ENCODE peak calls at places on chromosomes 16 and 17, in six cellular contexts. One of them, this sample, is unnamed.

GRCh38 chr17:35766903-35767510 is 6.3 kb downstream of the C17orf50 start:
- DNase-seq in GM12878: no peak
- DNase-seq in K562: peak
- DNase-seq in HepG2: no peak
- DNase-seq in WTC11: no peak
- DNase-seq in HCT116: no peak
- DNase-seq in this sample: no peak

GRCh38 chr17:54754560-54754959 is 146.1 kb upstream of the TOM1L1 start:
- DNase-seq in HepG2: peak
- DNase-seq in HCT116: peak
- DNase-seq in GM12878: no peak
- DNase-seq in K562: peak
- DNase-seq in WTC11: peak
- DNase-seq in this sample: peak

GRCh38 chr16:5349661-5350060 is 252.1 kb upstream of the EEF2KMT start:
- DNase-seq in HepG2: no peak
- DNase-seq in K562: no peak
- DNase-seq in WTC11: peak
- DNase-seq in GM12878: no peak
- DNase-seq in HCT116: no peak
- DNase-seq in this sample: no peak

GRCh38 chr17:19309701-19310100 is 52.8 kb downstream of the B9D1 start:
- DNase-seq in K562: no peak
- DNase-seq in WTC11: no peak
- DNase-seq in GM12878: no peak
- DNase-seq in HCT116: no peak
- DNase-seq in HepG2: no peak
- DNase-seq in this sample: no peak

GRCh38 chr17:79678091-79678731 is 52.5 kb upstream of the ENPP7 start:
- DNase-seq in HepG2: no peak
- DNase-seq in GM12878: no peak
- DNase-seq in WTC11: no peak
- DNase-seq in K562: no peak
- DNase-seq in HCT116: no peak
- DNase-seq in this sample: no peak

GRCh38 chr17:68381076-68381900 is 76.0 kb downstream of the WIPI1 start:
- DNase-seq in HCT116: peak
- DNase-seq in WTC11: no peak
- DNase-seq in GM12878: no peak
- DNase-seq in K562: no peak
- DNase-seq in HepG2: no peak
- DNase-seq in this sample: no peak

GRCh38 chr16:1615761-1616160 is 3.6 kb downstream of the CRAMP1 start:
- DNase-seq in HepG2: no peak
- DNase-seq in GM12878: no peak
- DNase-seq in HCT116: no peak
- DNase-seq in K562: no peak
- DNase-seq in WTC11: no peak
- DNase-seq in this sample: no peak

GRCh38 chr16:77276686-77277085 is 77.5 kb downstream of the SYCE1L start:
- DNase-seq in K562: no peak
- DNase-seq in HCT116: no peak
- DNase-seq in GM12878: no peak
- DNase-seq in WTC11: no peak
- DNase-seq in HepG2: no peak
- DNase-seq in this sample: no peak

GRCh38 chr17:50440838-50441829 is 15.1 kb downstream of the ACSF2 start:
- DNase-seq in HepG2: no peak
- DNase-seq in WTC11: no peak
- DNase-seq in HCT116: no peak
- DNase-seq in GM12878: no peak
- DNase-seq in K562: no peak
- DNase-seq in this sample: no peak

GRCh38 chr17:17692353-17693252 is 11.3 kb downstream of the RAI1 start:
- DNase-seq in WTC11: no peak
- DNase-seq in K562: no peak
- DNase-seq in GM12878: no peak
- DNase-seq in HCT116: no peak
- DNase-seq in HepG2: peak
- DNase-seq in this sample: no peak

GRCh38 chr17:32877164-32877764 is 340 bp upstream of the MYO1D start:
- DNase-seq in HCT116: peak
- DNase-seq in WTC11: peak
- DNase-seq in HepG2: peak
- DNase-seq in GM12878: peak
- DNase-seq in K562: peak
- DNase-seq in this sample: peak

GRCh38 chr17:68600881-68601564 is at the start of gene FAM20A:
- DNase-seq in GM12878: no peak
- DNase-seq in HCT116: no peak
- DNase-seq in K562: no peak
- DNase-seq in HepG2: no peak
- DNase-seq in WTC11: peak
- DNase-seq in this sample: peak

GRCh38 chr16:19095699-19096098 is 18.1 kb upstream of the ITPRIPL2 start:
- DNase-seq in HCT116: peak
- DNase-seq in GM12878: no peak
- DNase-seq in HepG2: no peak
- DNase-seq in WTC11: no peak
- DNase-seq in K562: no peak
- DNase-seq in this sample: no peak

GRCh38 chr16:2487903-2488531 is 13.1 kb downstream of the TBC1D24 start:
- DNase-seq in HCT116: no peak
- DNase-seq in K562: no peak
- DNase-seq in HepG2: no peak
- DNase-seq in GM12878: no peak
- DNase-seq in WTC11: no peak
- DNase-seq in this sample: no peak

GRCh38 chr17:60971515-60972369 is 294.1 kb downstream of the BCAS3 start:
- DNase-seq in HepG2: peak
- DNase-seq in HCT116: peak
- DNase-seq in GM12878: peak
- DNase-seq in WTC11: peak
- DNase-seq in K562: peak
- DNase-seq in this sample: peak

GRCh38 chr16:65600629-65601028 is 478.8 kb upstream of the CDH11 start:
- DNase-seq in K562: no peak
- DNase-seq in HCT116: no peak
- DNase-seq in GM12878: no peak
- DNase-seq in HepG2: no peak
- DNase-seq in WTC11: no peak
- DNase-seq in this sample: no peak

GRCh38 chr17:73968680-73969079 is 234.8 kb upstream of the RPL38 start:
- DNase-seq in K562: no peak
- DNase-seq in HepG2: no peak
- DNase-seq in GM12878: no peak
- DNase-seq in HCT116: no peak
- DNase-seq in WTC11: no peak
- DNase-seq in this sample: no peak

GRCh38 chr17:79950306-79950705 is 85.4 kb downstream of the TBC1D16 start:
- DNase-seq in HepG2: no peak
- DNase-seq in HCT116: no peak
- DNase-seq in WTC11: peak
- DNase-seq in K562: peak
- DNase-seq in GM12878: no peak
- DNase-seq in this sample: peak

GRCh38 chr16:89193576-89194293 is 6.6 kb downstream of the SLC22A31 start:
- DNase-seq in HCT116: no peak
- DNase-seq in GM12878: no peak
- DNase-seq in HepG2: no peak
- DNase-seq in WTC11: no peak
- DNase-seq in K562: no peak
- DNase-seq in this sample: no peak

GRCh38 chr17:68540981-68541380 is 28.8 kb downstream of the PRKAR1A start:
- DNase-seq in GM12878: no peak
- DNase-seq in K562: no peak
- DNase-seq in WTC11: no peak
- DNase-seq in HepG2: no peak
- DNase-seq in HCT116: no peak
- DNase-seq in this sample: no peak

GRCh38 chr16:12539185-12539929 is 264.3 kb downstream of the CPPED1 start:
- DNase-seq in HepG2: no peak
- DNase-seq in GM12878: peak
- DNase-seq in WTC11: no peak
- DNase-seq in K562: peak
- DNase-seq in HCT116: no peak
- DNase-seq in this sample: no peak

GRCh38 chr16:78444-79145 is 570 bp downstream of the MPG start:
- DNase-seq in WTC11: no peak
- DNase-seq in HepG2: no peak
- DNase-seq in K562: peak
- DNase-seq in GM12878: no peak
- DNase-seq in HCT116: no peak
- DNase-seq in this sample: no peak

DNA sequence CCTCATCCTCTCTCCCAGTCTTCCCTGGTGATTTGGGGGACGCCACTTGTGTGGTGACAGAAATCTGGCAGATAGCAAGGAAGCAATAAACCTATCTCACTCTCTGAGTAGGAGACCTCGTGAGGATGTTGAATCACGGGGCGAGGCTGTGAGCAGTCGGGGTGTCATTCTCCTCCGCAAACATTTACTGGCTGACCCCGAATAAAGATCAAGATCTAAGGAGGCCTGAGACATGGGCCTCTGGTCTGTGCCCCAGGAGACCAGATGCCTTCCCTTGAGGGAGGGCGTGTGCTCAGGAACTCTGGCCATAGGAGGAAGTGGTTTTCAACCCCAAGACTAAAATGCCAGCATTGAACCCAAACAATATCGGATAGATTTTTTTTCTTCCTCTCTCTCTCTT is 53.1 kb downstream of the FOXL1 start:
- DNase-seq in HepG2: no peak
- DNase-seq in HCT116: no peak
- DNase-seq in GM12878: no peak
- DNase-seq in WTC11: no peak
- DNase-seq in K562: no peak
- DNase-seq in this sample: no peak
- TF ChIP-seq ATF3 in HepG2: no peak
- TF ChIP-seq ATF3 in HCT116: no peak
- TF ChIP-seq ATF3 in GM12878: no peak
- TF ChIP-seq ATF3 in WTC11: no peak
- TF ChIP-seq ATF3 in K562: no peak
- TF ChIP-seq ATF3 in this sample: no peak

GRCh38 chr17:28908640-28909098 is 5.8 kb upstream of the DHRS13 start:
- DNase-seq in K562: no peak
- DNase-seq in HCT116: no peak
- DNase-seq in HepG2: peak
- DNase-seq in GM12878: no peak
- DNase-seq in WTC11: no peak
- DNase-seq in this sample: no peak
- TF ChIP-seq ATF3 in K562: peak
- TF ChIP-seq ATF3 in HCT116: no peak
- TF ChIP-seq ATF3 in HepG2: peak
- TF ChIP-seq ATF3 in GM12878: no peak
- TF ChIP-seq ATF3 in WTC11: no peak
- TF ChIP-seq ATF3 in this sample: no peak

GRCh38 chr17:41518031-41518430 is 659 bp downstream of the KRT15 start:
- DNase-seq in K562: no peak
- DNase-seq in HepG2: no peak
- DNase-seq in HCT116: no peak
- DNase-seq in GM12878: no peak
- DNase-seq in WTC11: no peak
- DNase-seq in this sample: no peak

GRCh38 chr17:41520821-41521521 is 2.3 kb upstream of the KRT15 start:
- DNase-seq in HepG2: no peak
- DNase-seq in GM12878: no peak
- DNase-seq in HCT116: no peak
- DNase-seq in K562: peak
- DNase-seq in WTC11: no peak
- DNase-seq in this sample: no peak

GRCh38 chr17:41518789-41519449 is at the start of gene KRT15:
- DNase-seq in HepG2: no peak
- DNase-seq in GM12878: no peak
- DNase-seq in WTC11: no peak
- DNase-seq in K562: no peak
- DNase-seq in HCT116: no peak
- DNase-seq in this sample: no peak

GRCh38 chr17:41521574-41522261 is 3.0 kb upstream of the KRT15 start:
- DNase-seq in HepG2: peak
- DNase-seq in GM12878: no peak
- DNase-seq in HCT116: peak
- DNase-seq in WTC11: peak
- DNase-seq in K562: peak
- DNase-seq in this sample: no peak

DNA sequence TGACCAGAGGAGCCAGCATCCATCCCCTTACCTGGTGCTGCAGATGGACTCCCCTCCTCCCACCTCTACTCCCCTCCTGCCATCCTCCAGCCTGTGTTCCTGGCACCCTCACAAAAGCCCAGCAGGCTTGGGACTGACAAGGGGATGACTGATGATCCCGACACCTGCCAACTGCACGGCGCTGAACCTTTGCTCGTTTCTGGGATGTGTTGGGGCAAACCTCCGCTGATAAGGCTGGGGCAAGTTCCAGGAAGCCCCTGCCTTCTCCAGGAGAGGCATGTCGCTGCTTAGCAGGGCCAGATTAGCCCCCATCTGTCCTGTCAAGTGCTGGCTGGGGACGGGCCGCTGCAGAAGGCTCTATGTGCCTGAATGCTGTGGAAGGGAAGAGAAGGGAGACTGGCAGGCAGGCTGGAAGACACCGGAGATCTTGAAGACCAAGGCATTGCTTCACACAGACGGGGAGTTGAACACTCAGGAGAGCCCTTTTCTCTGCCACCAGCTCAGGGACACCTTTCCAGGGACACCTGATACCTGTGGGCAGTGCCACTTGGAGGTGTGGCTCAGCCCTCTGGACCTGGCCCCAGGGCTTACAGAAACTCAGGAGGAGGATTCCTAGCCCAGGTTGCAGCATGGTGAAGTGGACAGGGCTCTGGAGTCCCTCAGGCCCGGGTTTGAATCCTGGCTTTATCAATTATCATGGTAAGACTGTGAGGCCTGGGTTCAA is 973 bp upstream of the KRT15 start:
- DNase-seq in HCT116: no peak
- DNase-seq in WTC11: no peak
- DNase-seq in HepG2: no peak
- DNase-seq in K562: peak
- DNase-seq in GM12878: no peak
- DNase-seq in this sample: no peak
- TF ChIP-seq ATF3 in HCT116: no peak
- TF ChIP-seq ATF3 in WTC11: no peak
- TF ChIP-seq ATF3 in HepG2: no peak
- TF ChIP-seq ATF3 in K562: no peak
- TF ChIP-seq ATF3 in GM12878: no peak
- TF ChIP-seq ATF3 in this sample: no peak

GRCh38 chr16:30112197-30113030 is 923 bp downstream of the GDPD3 start:
- DNase-seq in HCT116: no peak
- DNase-seq in WTC11: peak
- DNase-seq in GM12878: no peak
- DNase-seq in K562: peak
- DNase-seq in HepG2: peak
- DNase-seq in this sample: no peak
- TF ChIP-seq ATF3 in HCT116: no peak
- TF ChIP-seq ATF3 in WTC11: no peak
- TF ChIP-seq ATF3 in GM12878: no peak
- TF ChIP-seq ATF3 in K562: peak
- TF ChIP-seq ATF3 in HepG2: peak
- TF ChIP-seq ATF3 in this sample: no peak

GRCh38 chr16:62540496-62540895 is 504.3 kb upstream of the CDH8 start:
- DNase-seq in GM12878: no peak
- DNase-seq in HepG2: no peak
- DNase-seq in WTC11: no peak
- DNase-seq in K562: no peak
- DNase-seq in HCT116: no peak
- DNase-seq in this sample: no peak
- TF ChIP-seq ATF3 in GM12878: no peak
- TF ChIP-seq ATF3 in HepG2: no peak
- TF ChIP-seq ATF3 in WTC11: no peak
- TF ChIP-seq ATF3 in K562: no peak
- TF ChIP-seq ATF3 in HCT116: no peak
- TF ChIP-seq ATF3 in this sample: no peak

This sample was measured in H1.